ENCODE peak calls at places on chromosomes 6 and 20, in seven cellular contexts. U is stomach, S is upper lobe of left lung, M is GM23338, X is transverse colon, V is K562, E is suprapubic skin. Q is an unnamed sample.
A peak's percentile ranks its signal among the peaks of the same experiment; 100 is the strongest.

GRCh38 chr6:36651659-36652379 is 26.7 kb upstream of the CDKN1A start:
- DNase-seq in S (no peak), U (no peak), X (no peak), E (no peak), M (no peak), V (no peak), Q (no peak)

GRCh38 chr6:52597738-52598122 is 20.9 kb upstream of the TRAM2 start:
- DNase-seq in V (no peak), S (no peak), X (no peak), U (no peak), M (no peak), E (no peak), Q (no peak)

GRCh38 chr20:23448167-23448566 is 4.5 kb downstream of the CST11 start:
- DNase-seq in M (no peak), S (no peak), V (no peak), E (no peak), U (no peak), X (no peak), Q (no peak)

GRCh38 chr6:47188588-47189021 is 121.1 kb downstream of the TNFRSF21 start:
- DNase-seq in S (no peak), U (peak; percentile 39), V (no peak), E (no peak), M (no peak), X (peak; percentile 70), Q (no peak)

GRCh38 chr6:4130357-4130987 is 4.9 kb downstream of the ECI2 start:
- DNase-seq in V (no peak), X (peak; percentile 52), S (no peak), U (peak; percentile 92), E (no peak), M (no peak), Q (no peak)

GRCh38 chr20:38633577-38634093 is 32.0 kb downstream of the ARHGAP40 start:
- DNase-seq in M (peak; percentile 82), X (peak; percentile 44), V (peak; percentile 82), S (no peak), E (no peak), U (peak; percentile 53), Q (no peak)

GRCh38 chr20:63054695-63055240 is 48.0 kb upstream of the BHLHE23 start:
- DNase-seq in V (no peak), E (peak; percentile 65), X (no peak), M (no peak), U (no peak), S (no peak), Q (no peak)

GRCh38 chr20:8646026-8646425 is 422.9 kb upstream of the PLCB4 start:
- DNase-seq in S (no peak), M (no peak), E (no peak), X (no peak), U (no peak), V (no peak), Q (no peak)

GRCh38 chr20:24160563-24161355 is 172.2 kb upstream of the GGTLC1 start:
- DNase-seq in M (peak; percentile 65), V (peak; percentile 31), E (no peak), X (peak; percentile 13), S (no peak), U (peak; percentile 63), Q (no peak)

GRCh38 chr6:47663462-47664216 is 34.7 kb upstream of the ADGRF4 start:
- DNase-seq in V (no peak), U (no peak), X (no peak), S (no peak), E (no peak), M (peak; percentile 72), Q (no peak)

GRCh38 chr6:17584241-17584803 is 15.8 kb upstream of the FAM8A1 start:
- DNase-seq in V (peak; percentile 69), M (peak; percentile 80), S (no peak), E (no peak), U (no peak), X (no peak), Q (peak; percentile 74)

GRCh38 chr20:5100684-5101347 is 18.9 kb downstream of the PCNA start:
- DNase-seq in V (peak; percentile 63), E (peak; percentile 88), X (peak; percentile 81), U (peak; percentile 85), S (no peak), M (peak; percentile 83), Q (no peak)

GRCh38 chr20:63618291-63618980 is 8.5 kb downstream of the GMEB2 start:
- DNase-seq in X (no peak), V (no peak), U (no peak), M (no peak), E (no peak), S (no peak), Q (no peak)

GRCh38 chr6:32604434-32604877 is 14.8 kb upstream of the HLA-DRB1 start:
- DNase-seq in S (no peak), M (no peak), U (no peak), V (no peak), E (no peak), X (no peak), Q (no peak)

GRCh38 chr6:32607263-32607987 is 17.8 kb upstream of the HLA-DRB1 start:
- DNase-seq in X (no peak), U (no peak), E (no peak), M (no peak), V (no peak), S (no peak), Q (no peak)

GRCh38 chr6:32607988-32608298 is 18.3 kb upstream of the HLA-DRB1 start:
- DNase-seq in U (no peak), M (no peak), X (no peak), S (no peak), V (no peak), E (no peak), Q (no peak)

GRCh38 chr6:32602403-32602802 is 12.8 kb upstream of the HLA-DRB1 start:
- DNase-seq in E (no peak), U (no peak), M (no peak), X (no peak), V (no peak), S (no peak), Q (no peak)

DNA sequence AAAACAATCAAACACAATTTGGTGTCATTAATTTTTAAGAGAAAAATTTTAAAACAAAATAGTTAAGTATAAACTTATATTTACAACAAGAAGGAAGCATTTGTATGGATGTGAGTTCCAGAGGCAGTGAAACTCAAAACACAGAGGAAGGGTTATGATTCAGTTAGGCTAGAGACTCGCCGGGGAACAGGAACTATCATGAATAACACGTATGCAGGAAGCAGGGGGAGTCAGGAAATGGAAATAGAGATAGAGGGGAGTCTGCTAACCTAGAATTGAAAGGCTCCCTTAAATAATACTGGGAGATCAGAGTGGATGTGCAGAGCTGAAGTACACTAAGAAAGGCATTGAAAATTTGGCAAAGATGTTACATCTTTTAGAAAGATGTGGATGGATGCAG is 14.2 kb upstream of the HLA-DRB1 start:
- DNase-seq in X (no peak), E (no peak), V (no peak), U (no peak), S (no peak), M (no peak), Q (no peak)
- H3K4me3 ChIP-seq in X (no peak overlapping the region), E (no peak overlapping the region), V (no peak overlapping the region), U (no peak overlapping the region), S (no peak overlapping the region), M (no peak overlapping the region), Q (no peak overlapping the region)

GRCh38 chr6:134425521-134426316 is 107.8 kb upstream of the SGK1 start:
- DNase-seq in S (no peak), M (no peak), E (no peak), V (no peak), U (no peak), X (no peak), Q (no peak)
- TF ChIP-seq POLR2AphosphoS5 in S (no peak), M (no peak), E (no peak), V (no peak), U (no peak), X (no peak), Q (no peak)

DNA sequence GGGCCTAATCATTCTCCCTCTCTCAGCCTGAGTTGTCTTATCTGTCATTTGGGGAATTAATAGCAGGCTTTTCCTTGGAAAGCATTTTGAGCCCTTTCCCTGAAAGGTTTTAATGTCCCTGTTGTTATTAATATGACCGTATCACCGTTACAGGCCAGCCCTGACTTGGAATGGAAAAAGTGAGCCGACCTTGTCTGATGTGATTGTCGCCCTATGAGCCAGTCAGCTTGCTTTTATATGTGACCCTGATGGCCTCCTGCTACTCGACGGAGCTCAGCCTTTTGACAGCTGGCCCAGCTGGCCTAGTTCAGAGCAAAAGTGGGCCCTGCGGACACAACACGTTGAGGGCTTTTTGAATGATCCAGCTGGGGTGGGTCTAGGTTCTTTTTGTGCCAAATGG is 122.2 kb upstream of the HDGFL1 start:
- DNase-seq in E (no peak), X (no peak), U (no peak), S (no peak), M (no peak), V (no peak), Q (no peak)
- H3K4me3 ChIP-seq in E (no peak overlapping the region), X (no peak overlapping the region), U (no peak overlapping the region), S (no peak overlapping the region), M (no peak overlapping the region), V (no peak overlapping the region), Q (no peak overlapping the region)

GRCh38 chr6:108653864-108654402 is 93.2 kb downstream of the FOXO3 start:
- DNase-seq in V (no peak), X (no peak), U (peak; percentile 57), M (no peak), E (no peak), S (no peak), Q (no peak)

GRCh38 chr6:108651781-108652227 is 91.1 kb downstream of the FOXO3 start:
- DNase-seq in E (no peak), U (no peak), X (no peak), S (no peak), M (no peak), V (no peak), Q (no peak)

GRCh38 chr6:108651287-108651686 is 90.6 kb downstream of the FOXO3 start:
- DNase-seq in X (no peak), E (no peak), U (no peak), M (no peak), S (no peak), V (no peak), Q (no peak)

GRCh38 chr6:108650781-108651180 is 90.1 kb downstream of the FOXO3 start:
- DNase-seq in U (no peak), V (no peak), S (no peak), E (no peak), M (no peak), X (no peak), Q (no peak)

DNA sequence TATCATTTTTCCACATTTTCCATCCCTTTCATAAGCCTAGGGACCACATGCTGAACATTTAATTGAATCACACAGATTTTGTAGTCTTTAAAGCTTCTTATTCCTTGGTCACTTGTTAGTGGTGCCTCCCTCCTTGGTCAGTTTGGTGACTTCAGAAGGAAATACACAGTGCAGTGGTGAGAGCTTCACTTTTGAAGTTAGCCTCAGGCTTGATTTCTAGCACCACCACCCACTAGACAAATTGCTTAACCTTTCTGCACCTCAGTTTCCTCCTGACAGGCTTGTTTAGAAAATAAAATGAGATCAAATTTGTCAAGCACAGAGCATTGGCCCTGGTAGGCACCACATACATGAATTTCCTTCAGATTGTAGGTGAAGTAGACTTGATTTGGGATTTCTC is 91.7 kb downstream of the FOXO3 start:
- DNase-seq in U (no peak), V (no peak), S (no peak), M (no peak), E (no peak), X (no peak), Q (no peak)
- TF ChIP-seq POLR2AphosphoS5 in U (no peak), V (no peak), S (no peak), M (no peak), E (no peak), X (no peak), Q (no peak)

DNA sequence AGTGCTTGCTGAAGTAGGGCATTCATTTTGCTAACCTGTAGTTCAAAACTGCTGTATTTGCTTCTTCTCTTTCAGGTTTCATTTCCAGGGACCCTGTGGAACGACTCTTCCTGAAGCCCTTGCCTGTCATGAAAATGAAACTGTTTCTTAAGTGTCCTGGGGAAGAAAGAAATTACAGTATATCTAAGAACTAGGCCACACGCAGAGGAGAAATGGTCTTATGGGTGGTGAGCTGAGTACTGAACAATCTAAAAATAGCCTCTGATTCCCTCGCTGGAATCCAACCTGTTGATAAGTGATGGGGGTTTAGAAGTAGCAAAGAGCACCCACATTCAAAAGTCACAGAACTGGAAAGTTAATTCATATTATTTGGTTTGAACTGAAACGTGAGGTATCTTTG is 3.4 kb upstream of the NOL7 start:
- DNase-seq in U (no peak), S (no peak), V (peak; percentile 59), E (no peak), M (no peak), X (no peak), Q (no peak)
- H3K4me3 ChIP-seq in U (no peak overlapping the region), S (no peak overlapping the region), V (no peak overlapping the region), E (no peak overlapping the region), M (no peak overlapping the region), X (no peak overlapping the region), Q (no peak overlapping the region)